ENCODE peak calls at places on chromosomes 2 and 18, in four cellular contexts. One of them, this sample, is unnamed.

GRCh38 chr18:72652990-72653593 is 109.0 kb upstream of the CBLN2 start:
- DNase-seq in NCI-H2029: no peak
- DNase-seq in OCI-LY7: peak
- DNase-seq in GM03348: no peak
- DNase-seq in this sample: no peak

GRCh38 chr2:127637725-127638252 is 8.2 kb upstream of the GPR17 start:
- DNase-seq in NCI-H2029: no peak
- DNase-seq in OCI-LY7: no peak
- DNase-seq in GM03348: peak
- DNase-seq in this sample: peak

GRCh38 chr2:23596316-23596885 is 211.4 kb downstream of the KLHL29 start:
- DNase-seq in GM03348: no peak
- DNase-seq in NCI-H2029: no peak
- DNase-seq in OCI-LY7: no peak
- DNase-seq in this sample: no peak

GRCh38 chr2:213152065-213152794 is 818 bp upstream of the IKZF2 start:
- DNase-seq in GM03348: peak
- DNase-seq in NCI-H2029: peak
- DNase-seq in OCI-LY7: peak
- DNase-seq in this sample: peak

GRCh38 chr2:42238644-42239288 is 69.6 kb downstream of the EML4 start:
- DNase-seq in GM03348: no peak
- DNase-seq in OCI-LY7: peak
- DNase-seq in NCI-H2029: peak
- DNase-seq in this sample: peak

GRCh38 chr2:119208791-119209203 is 14.8 kb upstream of the STEAP3 start:
- DNase-seq in NCI-H2029: no peak
- DNase-seq in GM03348: no peak
- DNase-seq in OCI-LY7: no peak
- DNase-seq in this sample: no peak

GRCh38 chr18:80175451-80176235 is 66.6 kb downstream of the ADNP2 start:
- DNase-seq in NCI-H2029: no peak
- DNase-seq in GM03348: no peak
- DNase-seq in OCI-LY7: no peak
- DNase-seq in this sample: no peak

GRCh38 chr2:217413193-217413592 is 553.3 kb upstream of the TNP1 start:
- DNase-seq in NCI-H2029: no peak
- DNase-seq in OCI-LY7: no peak
- DNase-seq in GM03348: peak
- DNase-seq in this sample: peak

GRCh38 chr2:232418466-232419244 is 12.0 kb downstream of the ALPG start:
- DNase-seq in NCI-H2029: no peak
- DNase-seq in GM03348: peak
- DNase-seq in OCI-LY7: no peak
- DNase-seq in this sample: no peak

GRCh38 chr2:107325983-107326786 is 440.2 kb upstream of the ST6GAL2 start:
- DNase-seq in OCI-LY7: no peak
- DNase-seq in NCI-H2029: no peak
- DNase-seq in GM03348: peak
- DNase-seq in this sample: peak

GRCh38 chr18:34999734-35000397 is 41.3 kb upstream of the MAPRE2 start:
- DNase-seq in GM03348: no peak
- DNase-seq in NCI-H2029: no peak
- DNase-seq in OCI-LY7: no peak
- DNase-seq in this sample: no peak

GRCh38 chr2:159571540-159572260 is 44.6 kb downstream of the BAZ2B start:
- DNase-seq in GM03348: peak
- DNase-seq in NCI-H2029: no peak
- DNase-seq in OCI-LY7: no peak
- DNase-seq in this sample: peak

GRCh38 chr2:238100049-238100820 is at the start of gene ESPNL:
- DNase-seq in NCI-H2029: no peak
- DNase-seq in OCI-LY7: no peak
- DNase-seq in GM03348: no peak
- DNase-seq in this sample: no peak

GRCh38 chr2:241081643-241082337 is 20.3 kb downstream of the MTERF4 start:
- DNase-seq in GM03348: no peak
- DNase-seq in NCI-H2029: no peak
- DNase-seq in OCI-LY7: no peak
- DNase-seq in this sample: no peak

GRCh38 chr2:11898576-11898975 is 152.1 kb downstream of the LPIN1 start:
- DNase-seq in GM03348: no peak
- DNase-seq in NCI-H2029: no peak
- DNase-seq in OCI-LY7: no peak
- DNase-seq in this sample: no peak

GRCh38 chr2:43142921-43143438 is 83.4 kb downstream of the ZFP36L2 start:
- DNase-seq in OCI-LY7: peak
- DNase-seq in NCI-H2029: no peak
- DNase-seq in GM03348: no peak
- DNase-seq in this sample: no peak

GRCh38 chr18:78896111-78896510 is 83.5 kb upstream of the SALL3 start:
- DNase-seq in OCI-LY7: no peak
- DNase-seq in GM03348: no peak
- DNase-seq in NCI-H2029: no peak
- DNase-seq in this sample: no peak

GRCh38 chr18:78939105-78939504 is 40.5 kb upstream of the SALL3 start:
- DNase-seq in OCI-LY7: no peak
- DNase-seq in NCI-H2029: no peak
- DNase-seq in GM03348: no peak
- DNase-seq in this sample: no peak

GRCh38 chr2:29420999-29421856 is 306.0 kb downstream of the CLIP4 start:
- DNase-seq in OCI-LY7: no peak
- DNase-seq in GM03348: no peak
- DNase-seq in NCI-H2029: peak
- DNase-seq in this sample: peak

GRCh38 chr2:202387608-202388342 is 11.6 kb downstream of the BMPR2 start:
- DNase-seq in GM03348: peak
- DNase-seq in OCI-LY7: no peak
- DNase-seq in NCI-H2029: no peak
- DNase-seq in this sample: peak

This sample was measured in foreskin fibroblast.